ENCODE peak calls at places on chromosomes 13 and 19, in nine cellular contexts. G, F, Y, X, U, S, R, W and V are unnamed samples.
A peak's percentile ranks its signal among the peaks of the same experiment; 100 is the strongest.

GRCh38 chr13:108915634-108916497 is 286.5 kb downstream of the MYO16 start:
- DNase-seq in S (peak; percentile 50), W (peak; percentile 25), F (peak; percentile 75), R (peak; percentile 79), X (peak; percentile 76), U (peak; percentile 85), Y (peak; percentile 15), G (peak; percentile 88), V (peak; percentile 57)

GRCh38 chr19:39828015-39828633 is 5.8 kb downstream of the DYRK1B start:
- DNase-seq in R (no peak), U (no peak), W (no peak), G (no peak), Y (no peak), X (no peak), F (no peak), S (no peak), V (no peak)

GRCh38 chr13:24086642-24087041 is 73.9 kb upstream of the SPATA13 start:
- DNase-seq in U (no peak), Y (no peak), W (no peak), X (no peak), R (no peak), G (no peak), S (no peak), F (no peak), V (no peak)

GRCh38 chr13:39881887-39882286 is 226.4 kb downstream of the COG6 start:
- DNase-seq in G (peak; percentile 47), Y (no peak), S (no peak), U (no peak), W (no peak), R (peak; percentile 85), F (no peak), X (no peak), V (no peak)

GRCh38 chr13:20175406-20175794 is 14.5 kb upstream of the GJA3 start:
- DNase-seq in G (no peak), W (no peak), R (no peak), S (no peak), X (no peak), U (no peak), Y (no peak), F (no peak), V (no peak)

GRCh38 chr13:31951215-31951678 is 80.3 kb upstream of the FRY start:
- DNase-seq in S (no peak), R (peak; percentile 45), U (no peak), X (no peak), F (no peak), W (no peak), Y (no peak), G (peak; percentile 70), V (peak; percentile 45)

GRCh38 chr19:33290956-33291622 is 11.2 kb downstream of the CEBPA start:
- DNase-seq in F (no peak), R (no peak), G (no peak), Y (no peak), X (no peak), W (no peak), U (no peak), S (no peak), V (no peak)

GRCh38 chr19:17076539-17076919 is 952 bp downstream of the MYO9B start:
- DNase-seq in S (no peak), U (peak; percentile 52), F (no peak), W (no peak), Y (no peak), G (no peak), R (peak; percentile 56), X (no peak), V (no peak)

GRCh38 chr19:3408996-3409345 is 42.6 kb downstream of the NFIC start:
- DNase-seq in G (no peak), Y (no peak), R (no peak), X (no peak), W (no peak), F (no peak), S (no peak), U (no peak), V (no peak)

GRCh38 chr19:45079911-45080469 is 930 bp downstream of the GEMIN7 start:
- DNase-seq in G (no peak), F (no peak), U (no peak), R (no peak), W (no peak), Y (no peak), S (no peak), X (peak; percentile 62), V (no peak)